ENCODE peak calls at places on chromosomes 11 and 22, in seven cellular contexts. O is globus pallidus, K is NCI-H345, E is hepatocyte, F is caudate nucleus, G is NCI-H1092, H is NCI-H510A treated with DMSO at 0.1 percent for 48 hours. J is an unnamed sample.

GRCh38 chr22:49322861-49323622 is 504.6 kb downstream of the BRD1 start:
- DNase-seq in F (no peak), K (no peak), E (no peak), H (no peak), O (no peak), G (no peak), J (no peak)

GRCh38 chr22:36027579-36027959 is 1.1 kb downstream of the RBFOX2 start:
- DNase-seq in G (no peak), F (no peak), H (no peak), O (peak), K (peak), E (peak), J (no peak)

GRCh38 chr22:37220543-37220968 is 8.3 kb upstream of the SSTR3 start:
- DNase-seq in F (no peak), G (no peak), E (no peak), K (no peak), O (no peak), H (no peak), J (no peak)

GRCh38 chr22:44585559-44586121 is 87.6 kb upstream of the RTL6 start:
- DNase-seq in H (no peak), F (no peak), O (no peak), K (no peak), E (no peak), G (no peak), J (no peak)

GRCh38 chr22:49788492-49788891 is 39.2 kb downstream of the BRD1 start:
- DNase-seq in E (no peak), H (no peak), G (no peak), K (no peak), O (no peak), F (no peak), J (no peak)

GRCh38 chr22:21457023-21457787 is 10.0 kb upstream of the TMEM191C start:
- DNase-seq in F (no peak), H (no peak), O (no peak), E (peak), K (no peak), G (no peak), J (no peak)

GRCh38 chr11:102267602-102268001 is 49.7 kb upstream of the BIRC3 start:
- DNase-seq in O (no peak), F (no peak), H (no peak), G (no peak), E (peak), K (no peak), J (no peak)

GRCh38 chr22:48302657-48303359 is 1524.9 kb downstream of the BRD1 start:
- DNase-seq in H (no peak), G (no peak), O (no peak), E (no peak), K (no peak), F (no peak), J (no peak)

GRCh38 chr11:35714882-35715612 is 52.5 kb downstream of the TRIM44 start:
- DNase-seq in G (no peak), O (peak), K (no peak), H (no peak), F (peak), E (peak), J (no peak)

GRCh38 chr11:44687310-44687842 is 39.4 kb upstream of the TSPAN18 start:
- DNase-seq in G (no peak), K (no peak), O (no peak), H (no peak), E (no peak), F (no peak), J (no peak)

GRCh38 chr11:65291613-65292012 is 23.1 kb upstream of the CDC42EP2 start:
- DNase-seq in H (no peak), G (no peak), F (peak), K (no peak), O (peak), E (peak), J (no peak)

GRCh38 chr11:16587670-16588069 is 150.8 kb upstream of the C11orf58 start:
- DNase-seq in E (no peak), K (no peak), O (peak), F (no peak), H (no peak), G (no peak), J (no peak)

GRCh38 chr11:26993965-26994446 is at the start of gene FIBIN:
- DNase-seq in E (peak), K (no peak), O (no peak), F (peak), H (no peak), G (no peak), J (no peak)

GRCh38 chr22:40235418-40235817 is 57.7 kb downstream of the TNRC6B start:
- DNase-seq in F (no peak), O (no peak), H (no peak), E (no peak), K (no peak), G (peak), J (no peak)

GRCh38 chr11:44006882-44007495 is 40.8 kb upstream of the ACCSL start:
- DNase-seq in O (no peak), G (no peak), K (no peak), F (no peak), H (no peak), E (no peak), J (no peak)

GRCh38 chr22:41380993-41381328 is 781 bp upstream of the TEF start:
- DNase-seq in F (no peak), E (peak), K (no peak), O (no peak), H (peak), G (peak), J (no peak)

GRCh38 chr22:23216331-23217170 is 36.2 kb downstream of the BCR start:
- DNase-seq in E (no peak), K (no peak), F (no peak), G (no peak), O (no peak), H (no peak), J (no peak)

GRCh38 chr11:86228269-86228966 is 16.1 kb upstream of the EED start:
- DNase-seq in K (no peak), H (no peak), F (no peak), E (no peak), G (no peak), O (no peak), J (no peak)

GRCh38 chr11:74822187-74822586 is 73.5 kb downstream of the RNF169 start:
- DNase-seq in E (no peak), F (peak), O (peak), H (no peak), G (no peak), K (no peak), J (no peak)

GRCh38 chr22:31240011-31240410 is 27.9 kb downstream of the LIMK2 start:
- DNase-seq in O (no peak), G (no peak), H (no peak), F (no peak), E (no peak), K (no peak), J (no peak)

GRCh38 chr22:39148727-39149535 is 3.5 kb downstream of the CBX7 start:
- DNase-seq in O (no peak), G (no peak), H (no peak), E (peak), K (no peak), F (no peak), J (no peak)

GRCh38 chr11:97290444-97291041 is 900.7 kb downstream of the JRKL start:
- DNase-seq in H (no peak), F (no peak), E (no peak), G (no peak), O (no peak), K (peak), J (no peak)

GRCh38 chr11:131064373-131064991 is 148.2 kb upstream of the SNX19 start:
- DNase-seq in G (peak), E (peak), H (no peak), O (peak), F (peak), K (peak), J (peak)

GRCh38 chr11:72236083-72236697 is 7.8 kb downstream of the PHOX2A start:
- DNase-seq in O (no peak), H (no peak), E (no peak), F (no peak), K (no peak), G (no peak), J (no peak)

GRCh38 chr11:101718406-101718805 is 134.6 kb upstream of the TRPC6 start:
- DNase-seq in F (no peak), O (no peak), E (peak), G (no peak), H (no peak), K (no peak), J (no peak)

GRCh38 chr11:1534682-1535081 is 37.4 kb downstream of the DUSP8 start:
- DNase-seq in H (no peak), G (no peak), O (no peak), F (no peak), K (no peak), E (no peak), J (no peak)

GRCh38 chr22:25928038-25928437 is 186.1 kb downstream of the MYO18B start:
- DNase-seq in G (no peak), H (peak), O (no peak), E (no peak), K (peak), F (no peak), J (peak)